ENCODE peak calls at places on chromosomes 7 and 10, in ten cellular contexts. E is spleen, X is HCT116, B is upper lobe of left lung, G is suprapubic skin, C is H1, A is sigmoid colon, P is prostate gland, U is K562, D is endothelial cell of umbilical vein. S is an unnamed sample.

GRCh38 chr7:153910604-153911003 is 141.6 kb upstream of the DPP6 start:
- DNase-seq in E (no peak), X (no peak), B (no peak), G (no peak), C (no peak), A (no peak), P (no peak), U (no peak), D (no peak), S (no peak)

GRCh38 chr10:46240684-46241565 is 45.9 kb upstream of the ANTXRL start:
- DNase-seq in E (no peak), X (no peak), B (peak; percentile 2), G (no peak), C (no peak), A (no peak), P (no peak), U (no peak), D (no peak), S (no peak)

GRCh38 chr7:44286618-44287487 is 38.5 kb downstream of the CAMK2B start:
- DNase-seq in E (peak; percentile 67), X (no peak), B (peak; percentile 18), G (peak; percentile 78), C (no peak), A (peak; percentile 60), P (no peak), U (no peak), D (no peak), S (no peak)

GRCh38 chr10:102752934-102753664 is 9.4 kb downstream of the WBP1L start:
- DNase-seq in E (peak; percentile 61), X (no peak), B (peak; percentile 37), G (no peak), C (no peak), A (peak; percentile 78), P (no peak), U (peak; percentile 19), D (peak; percentile 87), S (no peak)

GRCh38 chr7:91228927-91229326 is 35.3 kb upstream of the FZD1 start:
- DNase-seq in E (no peak), X (no peak), B (no peak), G (no peak), C (no peak), A (no peak), P (no peak), U (no peak), D (no peak), S (no peak)

GRCh38 chr10:128440513-128441160 is 314.4 kb upstream of the MKI67 start:
- DNase-seq in E (no peak), X (no peak), B (no peak), G (no peak), C (no peak), A (peak; percentile 49), P (no peak), U (no peak), D (no peak), S (no peak)

GRCh38 chr10:101052285-101052684 is 9.5 kb upstream of the KAZALD1 start:
- DNase-seq in E (peak; percentile 28), X (no peak), B (no peak), G (no peak), C (no peak), A (no peak), P (no peak), U (no peak), D (no peak), S (no peak)

GRCh38 chr7:7428806-7429205 is 106.9 kb downstream of the COL28A1 start:
- DNase-seq in E (no peak), X (no peak), B (no peak), G (no peak), C (no peak), A (no peak), P (no peak), U (no peak), D (no peak), S (no peak)

GRCh38 chr10:124041684-124042445 is 51.5 kb downstream of the CHST15 start:
- DNase-seq in E (no peak), X (no peak), B (no peak), G (no peak), C (no peak), A (no peak), P (no peak), U (no peak), D (no peak), S (no peak)

GRCh38 chr10:5608608-5609270 is 57.7 kb downstream of the ASB13 start:
- DNase-seq in E (no peak), X (no peak), B (no peak), G (no peak), C (no peak), A (no peak), P (no peak), U (no peak), D (no peak), S (no peak)

GRCh38 chr10:77636967-77637473 is 588 bp downstream of the KCNMA1 start:
- DNase-seq in E (peak; percentile 80), X (no peak), B (no peak), G (no peak), C (no peak), A (peak; percentile 68), P (no peak), U (no peak), D (no peak), S (no peak)

GRCh38 chr10:21385996-21386620 is 139.4 kb downstream of the SKIDA1 start:
- DNase-seq in E (no peak), X (no peak), B (no peak), G (no peak), C (no peak), A (no peak), P (no peak), U (no peak), D (no peak), S (no peak)

GRCh38 chr10:78713659-78714058 is 355.1 kb upstream of the ZMIZ1 start:
- DNase-seq in E (no peak), X (no peak), B (no peak), G (no peak), C (no peak), A (no peak), P (no peak), U (no peak), D (no peak), S (no peak)

GRCh38 chr10:89337493-89337892 is 9.7 kb downstream of the IFIT3 start:
- DNase-seq in E (no peak), X (peak; percentile 23), B (no peak), G (no peak), C (no peak), A (no peak), P (no peak), U (no peak), D (peak; percentile 26), S (no peak)

GRCh38 chr7:27868117-27868516 is 128.2 kb downstream of the TAX1BP1 start:
- DNase-seq in E (no peak), X (no peak), B (no peak), G (no peak), C (no peak), A (no peak), P (no peak), U (no peak), D (no peak), S (no peak)

GRCh38 chr10:60849762-60850161 is 71.5 kb downstream of the CDK1 start:
- DNase-seq in E (no peak), X (no peak), B (no peak), G (no peak), C (no peak), A (no peak), P (no peak), U (no peak), D (no peak), S (no peak)
- TF ChIP-seq POLR2AphosphoS5 in E (no peak), X (no peak), B (no peak), G (no peak), C (no peak), A (no peak), P (no peak), U (no peak), D (no peak), S (no peak)

GRCh38 chr7:150449206-150449956 is 1.0 kb upstream of the GIMAP8 start:
- DNase-seq in E (no peak), X (no peak), B (no peak), G (peak; percentile 34), C (no peak), A (no peak), P (no peak), U (no peak), D (peak; percentile 14), S (no peak)

GRCh38 chr7:150453186-150453585 is 2.8 kb downstream of the GIMAP8 start:
- DNase-seq in E (no peak), X (no peak), B (no peak), G (no peak), C (no peak), A (no peak), P (no peak), U (no peak), D (no peak), S (no peak)

GRCh38 chr7:150450491-150450992 is at the start of gene GIMAP8:
- DNase-seq in E (peak; percentile 92), X (no peak), B (peak; percentile 84), G (no peak), C (no peak), A (peak; percentile 80), P (no peak), U (no peak), D (peak; percentile 81), S (peak; percentile 36)

GRCh38 chr7:150451833-150452431 is 1.5 kb downstream of the GIMAP8 start:
- DNase-seq in E (no peak), X (no peak), B (no peak), G (no peak), C (no peak), A (no peak), P (no peak), U (no peak), D (peak; percentile 72), S (no peak)

GRCh38 chr7:150451097-150451793 is 815 bp downstream of the GIMAP8 start:
- DNase-seq in E (peak; percentile 94), X (no peak), B (peak; percentile 81), G (no peak), C (no peak), A (peak; percentile 78), P (no peak), U (no peak), D (peak; percentile 74), S (peak; percentile 43)
- TF ChIP-seq POLR2A in E (peak; percentile 15), X (no peak), B (peak; percentile 50), G (no peak), C (no peak), A (no peak), P (no peak), U (no peak), D (peak; percentile 84), S (no peak)

DNA sequence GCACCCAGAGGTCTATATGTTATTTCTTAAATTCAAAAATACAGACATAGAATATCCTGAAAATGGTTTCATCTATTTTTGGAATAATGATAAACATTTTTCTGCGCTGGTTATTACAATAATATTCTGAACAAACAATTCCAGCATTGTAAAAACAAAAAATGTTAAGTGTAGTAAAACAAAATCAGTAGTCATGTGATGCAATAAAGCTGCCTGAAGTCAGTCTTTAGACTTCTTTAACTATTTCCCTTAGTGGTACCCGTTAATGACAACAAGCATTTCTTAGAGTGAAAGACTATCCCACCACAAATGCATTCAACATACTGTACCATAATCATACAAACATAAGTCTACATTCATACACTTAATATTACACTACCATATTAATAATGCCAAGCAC is 1.6 kb downstream of the SKAP2 start:
- DNase-seq in E (no peak), X (no peak), B (no peak), G (no peak), C (no peak), A (no peak), P (no peak), U (no peak), D (no peak), S (no peak)
- TF ChIP-seq POLR2AphosphoS5 in E (no peak), X (no peak), B (no peak), G (no peak), C (no peak), A (no peak), P (no peak), U (no peak), D (no peak), S (no peak)

GRCh38 chr7:94396606-94397005 is 1.9 kb downstream of the COL1A2 start:
- DNase-seq in E (no peak), X (no peak), B (no peak), G (no peak), C (no peak), A (no peak), P (no peak), U (no peak), D (no peak), S (no peak)
- TF ChIP-seq POLR2A in E (no peak), X (no peak), B (no peak), G (no peak), C (no peak), A (no peak), P (no peak), U (no peak), D (no peak), S (no peak)

S was measured in GM12891.